ENCODE peak calls at places on chromosomes 4 and X, in eight cellular contexts. N is GM12878; P is B cell; S is AG08395; I is SW480; E is cardiac fibroblast; G is CD8-positive, alpha-beta T cell; D is activated T-helper 1 cell treated with anti-CD3 and anti-CD28 coated beads, Interleukin-12 subunit alpha, Interleukin-12 subunit beta, Interleukin-2, Interleukin-4 antibody, amounts not matched to agents 30 ng/mL and 10 ng/mL and 1 ng/mL, durations not matched to agents 14 hours and 24 hours and 36 hours. X is an unnamed sample.

GRCh38 chr4:76194325-76194724 is 19.3 kb downstream of the SCARB2 start:
- DNase-seq in N (no peak), P (no peak), S (peak; percentile 84), I (no peak), E (peak; percentile 95), G (no peak), D (no peak), X (peak; percentile 86)

GRCh38 chr4:4860803-4861591 is 1.5 kb downstream of the MSX1 start:
- DNase-seq in N (no peak), P (peak; percentile 53), S (peak; percentile 85), I (peak; percentile 33), E (peak; percentile 14), G (no peak), D (no peak), X (no peak)

GRCh38 chr4:4851906-4852305 is 7.6 kb upstream of the MSX1 start:
- DNase-seq in N (no peak), P (no peak), S (no peak), I (no peak), E (no peak), G (no peak), D (no peak), X (no peak)

GRCh38 chrX:24672701-24673190 is 21.0 kb upstream of the POLA1 start:
- DNase-seq in N (no peak), P (no peak), S (no peak), I (no peak), E (no peak), G (no peak), D (no peak), X (no peak)

GRCh38 chrX:10636337-10636736 is 16.0 kb upstream of the MID1 start:
- DNase-seq in N (no peak), P (no peak), S (peak; percentile 44), I (peak; percentile 58), E (peak; percentile 76), G (no peak), D (no peak), X (no peak)

GRCh38 chr4:1803523-1804423 is 10.7 kb downstream of the FGFR3 start:
- DNase-seq in N (no peak), P (no peak), S (no peak), I (no peak), E (no peak), G (no peak), D (no peak), X (no peak)

GRCh38 chr4:144399927-144400326 is 246.0 kb upstream of the HHIP start:
- DNase-seq in N (no peak), P (no peak), S (no peak), I (peak; percentile 7), E (peak; percentile 86), G (no peak), D (no peak), X (no peak)

GRCh38 chrX:130637591-130637990 is 235.8 kb downstream of the RBMX2 start:
- DNase-seq in N (no peak), P (no peak), S (peak; percentile 35), I (no peak), E (peak; percentile 40), G (no peak), D (no peak), X (peak; percentile 17)

GRCh38 chr4:62193726-62194125 is 993.6 kb downstream of the ADGRL3 start:
- DNase-seq in N (no peak), P (no peak), S (no peak), I (no peak), E (no peak), G (no peak), D (no peak), X (no peak)

GRCh38 chrX:78011846-78012245 is 42.4 kb upstream of the PGAM4 start:
- DNase-seq in N (no peak), P (no peak), S (no peak), I (no peak), E (no peak), G (no peak), D (no peak), X (no peak)

GRCh38 chrX:131564553-131565229 is 20.8 kb downstream of the OR13H1 start:
- DNase-seq in N (no peak), P (no peak), S (no peak), I (no peak), E (no peak), G (no peak), D (no peak), X (no peak)

GRCh38 chr4:142274137-142274536 is 572.0 kb downstream of the INPP4B start:
- DNase-seq in N (no peak), P (no peak), S (no peak), I (no peak), E (peak; percentile 14), G (no peak), D (no peak), X (peak; percentile 6)

GRCh38 chr4:73964862-73965611 is 16.8 kb downstream of the PF4 start:
- DNase-seq in N (no peak), P (no peak), S (peak; percentile 13), I (no peak), E (no peak), G (no peak), D (no peak), X (no peak)

X was measured in BJ.